ENCODE peak calls at places on chromosomes 16 and 17, in seven cellular contexts. I is fibroblast of mammary gland; W is cardiac fibroblast; A is effector memory CD8-positive, alpha-beta T cell; N is lower lobe of right lung; R is neural progenitor cell; G is stimulated activated CD4-positive, alpha-beta T cell treated with anti-CD3 and anti-CD28 coated beads, Interleukin-4, amount 100 ng/mL, for 48 hours. M is an unnamed sample.

GRCh38 chr16:23408242-23409201 is 44.5 kb downstream of the COG7 start:
- DNase-seq in I (peak), W (peak), A (no peak), N (no peak), R (peak), G (no peak), M (peak)

GRCh38 chr17:19387921-19388521 is 1.0 kb upstream of the MFAP4 start:
- DNase-seq in I (peak), W (no peak), A (no peak), N (no peak), R (no peak), G (no peak), M (peak)

GRCh38 chr16:63690267-63690666 is 1431.6 kb downstream of the CDH11 start:
- DNase-seq in I (no peak), W (no peak), A (no peak), N (no peak), R (no peak), G (no peak), M (no peak)

GRCh38 chr17:79614248-79614647 is 3.4 kb upstream of the RBFOX3 start:
- DNase-seq in I (no peak), W (no peak), A (no peak), N (no peak), R (no peak), G (no peak), M (no peak)

GRCh38 chr16:17072104-17072503 is 398.7 kb downstream of the XYLT1 start:
- DNase-seq in I (peak), W (no peak), A (no peak), N (no peak), R (no peak), G (no peak), M (no peak)

GRCh38 chr16:49596119-49596518 is 222.5 kb downstream of the C16orf78 start:
- DNase-seq in I (peak), W (peak), A (no peak), N (no peak), R (peak), G (no peak), M (no peak)

GRCh38 chr17:81841866-81842265 is 7.0 kb upstream of the PPP1R27 start:
- DNase-seq in I (no peak), W (no peak), A (no peak), N (no peak), R (no peak), G (no peak), M (no peak)

GRCh38 chr17:19727466-19728113 is 11.2 kb upstream of the SLC47A2 start:
- DNase-seq in I (peak), W (peak), A (no peak), N (no peak), R (no peak), G (no peak), M (peak)

GRCh38 chr16:14310519-14310991 is 239.4 kb downstream of the MRTFB start:
- DNase-seq in I (peak), W (peak), A (no peak), N (no peak), R (peak), G (no peak), M (peak)

GRCh38 chr16:80300456-80300855 is 240.3 kb upstream of the DYNLRB2 start:
- DNase-seq in I (no peak), W (no peak), A (no peak), N (no peak), R (no peak), G (no peak), M (peak)

GRCh38 chr16:89858973-89859808 is 14.2 kb upstream of the TCF25 start:
- DNase-seq in I (no peak), W (no peak), A (no peak), N (no peak), R (no peak), G (no peak), M (no peak)

GRCh38 chr16:11333696-11334095 is 11.6 kb upstream of the RMI2 start:
- DNase-seq in I (peak), W (no peak), A (no peak), N (no peak), R (no peak), G (no peak), M (no peak)

GRCh38 chr16:14303654-14304394 is 232.7 kb downstream of the MRTFB start:
- DNase-seq in I (no peak), W (no peak), A (no peak), N (no peak), R (peak), G (no peak), M (no peak)

GRCh38 chr16:62077998-62078397 is 41.8 kb upstream of the CDH8 start:
- DNase-seq in I (no peak), W (no peak), A (no peak), N (no peak), R (peak), G (no peak), M (peak)

GRCh38 chr17:66451188-66452149 is 149.1 kb downstream of the PRKCA start:
- DNase-seq in I (no peak), W (no peak), A (no peak), N (no peak), R (peak), G (no peak), M (no peak)

GRCh38 chr16:51382215-51382614 is 231.1 kb upstream of the SALL1 start:
- DNase-seq in I (no peak), W (no peak), A (no peak), N (no peak), R (no peak), G (no peak), M (no peak)

GRCh38 chr17:64349949-64350348 is 40.7 kb downstream of the PECAM1 start:
- DNase-seq in I (no peak), W (no peak), A (no peak), N (no peak), R (no peak), G (no peak), M (no peak)

GRCh38 chr16:24800586-24800985 is 45.2 kb upstream of the SLC5A11 start:
- DNase-seq in I (peak), W (peak), A (no peak), N (no peak), R (no peak), G (no peak), M (peak)

GRCh38 chr16:620700-621525 is 9.9 kb upstream of the WFIKKN1 start:
- DNase-seq in I (no peak), W (no peak), A (no peak), N (no peak), R (no peak), G (no peak), M (no peak)

GRCh38 chr16:83473109-83473508 is 334.7 kb upstream of the HSBP1 start:
- DNase-seq in I (peak), W (peak), A (no peak), N (no peak), R (no peak), G (no peak), M (peak)

GRCh38 chr17:82527893-82528292 is 8.4 kb downstream of the FOXK2 start:
- DNase-seq in I (peak), W (no peak), A (no peak), N (no peak), R (no peak), G (no peak), M (peak)

GRCh38 chr16:78709137-78709871 is 609.9 kb downstream of the WWOX start:
- DNase-seq in I (no peak), W (no peak), A (no peak), N (no peak), R (peak), G (no peak), M (no peak)

GRCh38 chr16:1330260-1330914 is 3.1 kb upstream of the BAIAP3 start:
- DNase-seq in I (no peak), W (no peak), A (no peak), N (no peak), R (no peak), G (no peak), M (no peak)

GRCh38 chr16:9113707-9114106 is 22.3 kb downstream of the HAPSTR1 start:
- DNase-seq in I (no peak), W (no peak), A (no peak), N (no peak), R (no peak), G (no peak), M (no peak)

GRCh38 chr16:50284131-50284911 is 18.0 kb downstream of the ADCY7 start:
- DNase-seq in I (no peak), W (no peak), A (no peak), N (peak), R (no peak), G (no peak), M (peak)

GRCh38 chr17:75102385-75102821 is 7.4 kb upstream of the ARMC7 start:
- DNase-seq in I (no peak), W (no peak), A (no peak), N (no peak), R (no peak), G (no peak), M (no peak)